ENCODE peak calls at places on chromosomes 13 and 19, in four cellular contexts. One of them, this sample, is unnamed.
A peak's percentile ranks its signal among the peaks of the same experiment; 100 is the strongest.

GRCh38 chr13:50144473-50145160 is 129.4 kb downstream of the KCNRG start:
- DNase-seq in stimulated activated CD8-positive, alpha-beta memory T cell treated with anti-CD3 and anti-CD28 coated beads, Interleukin-7, amount 100 ng/mL, for 4 hours: no peak
- DNase-seq in suprapubic skin: no peak
- DNase-seq in pancreas: no peak
- DNase-seq in this sample: no peak

GRCh38 chr19:42325896-42326771 is 699 bp downstream of the MEGF8 start:
- DNase-seq in stimulated activated CD8-positive, alpha-beta memory T cell treated with anti-CD3 and anti-CD28 coated beads, Interleukin-7, amount 100 ng/mL, for 4 hours: no peak
- DNase-seq in suprapubic skin: no peak
- DNase-seq in pancreas: peak; percentile 61
- DNase-seq in this sample: no peak

GRCh38 chr13:50387124-50387581 is 371.9 kb downstream of the KCNRG start:
- DNase-seq in stimulated activated CD8-positive, alpha-beta memory T cell treated with anti-CD3 and anti-CD28 coated beads, Interleukin-7, amount 100 ng/mL, for 4 hours: no peak
- DNase-seq in suprapubic skin: no peak
- DNase-seq in pancreas: peak; percentile 41
- DNase-seq in this sample: no peak

GRCh38 chr13:40221460-40222201 is 444.8 kb downstream of the FOXO1 start:
- DNase-seq in stimulated activated CD8-positive, alpha-beta memory T cell treated with anti-CD3 and anti-CD28 coated beads, Interleukin-7, amount 100 ng/mL, for 4 hours: peak; percentile 19
- DNase-seq in suprapubic skin: no peak
- DNase-seq in pancreas: no peak
- DNase-seq in this sample: no peak

GRCh38 chr13:93776936-93777335 is 550.3 kb downstream of the GPC6 start:
- DNase-seq in stimulated activated CD8-positive, alpha-beta memory T cell treated with anti-CD3 and anti-CD28 coated beads, Interleukin-7, amount 100 ng/mL, for 4 hours: no peak
- DNase-seq in suprapubic skin: no peak
- DNase-seq in pancreas: no peak
- DNase-seq in this sample: no peak

GRCh38 chr13:51000058-51000457 is 90.5 kb downstream of the RNASEH2B start:
- DNase-seq in stimulated activated CD8-positive, alpha-beta memory T cell treated with anti-CD3 and anti-CD28 coated beads, Interleukin-7, amount 100 ng/mL, for 4 hours: no peak
- DNase-seq in suprapubic skin: no peak
- DNase-seq in pancreas: no peak
- DNase-seq in this sample: no peak

GRCh38 chr19:3075605-3076431 is 13.5 kb upstream of the TLE5 start:
- DNase-seq in stimulated activated CD8-positive, alpha-beta memory T cell treated with anti-CD3 and anti-CD28 coated beads, Interleukin-7, amount 100 ng/mL, for 4 hours: peak; percentile 45
- DNase-seq in suprapubic skin: no peak
- DNase-seq in pancreas: peak; percentile 81
- DNase-seq in this sample: no peak

GRCh38 chr13:61413572-61413971 is 2.1 kb downstream of the PCDH20 start:
- DNase-seq in stimulated activated CD8-positive, alpha-beta memory T cell treated with anti-CD3 and anti-CD28 coated beads, Interleukin-7, amount 100 ng/mL, for 4 hours: no peak
- DNase-seq in suprapubic skin: no peak
- DNase-seq in pancreas: no peak
- DNase-seq in this sample: peak; percentile 44

GRCh38 chr19:46802152-46802551 is 13.8 kb upstream of the SLC1A5 start:
- DNase-seq in stimulated activated CD8-positive, alpha-beta memory T cell treated with anti-CD3 and anti-CD28 coated beads, Interleukin-7, amount 100 ng/mL, for 4 hours: no peak
- DNase-seq in suprapubic skin: no peak
- DNase-seq in pancreas: no peak
- DNase-seq in this sample: no peak

GRCh38 chr19:57058871-57059270 is 60.9 kb upstream of the USP29 start:
- DNase-seq in stimulated activated CD8-positive, alpha-beta memory T cell treated with anti-CD3 and anti-CD28 coated beads, Interleukin-7, amount 100 ng/mL, for 4 hours: no peak
- DNase-seq in suprapubic skin: no peak
- DNase-seq in pancreas: no peak
- DNase-seq in this sample: no peak

GRCh38 chr19:56348289-56348877 is 33.7 kb upstream of the ZSCAN5A start:
- DNase-seq in stimulated activated CD8-positive, alpha-beta memory T cell treated with anti-CD3 and anti-CD28 coated beads, Interleukin-7, amount 100 ng/mL, for 4 hours: no peak
- DNase-seq in suprapubic skin: no peak
- DNase-seq in pancreas: no peak
- DNase-seq in this sample: no peak

GRCh38 chr19:29714371-29714952 is 599 bp downstream of the C19orf12 start:
- DNase-seq in stimulated activated CD8-positive, alpha-beta memory T cell treated with anti-CD3 and anti-CD28 coated beads, Interleukin-7, amount 100 ng/mL, for 4 hours: peak; percentile 24
- DNase-seq in suprapubic skin: no peak
- DNase-seq in pancreas: no peak
- DNase-seq in this sample: no peak

GRCh38 chr13:93309886-93310520 is 83.4 kb downstream of the GPC6 start:
- DNase-seq in stimulated activated CD8-positive, alpha-beta memory T cell treated with anti-CD3 and anti-CD28 coated beads, Interleukin-7, amount 100 ng/mL, for 4 hours: no peak
- DNase-seq in suprapubic skin: no peak
- DNase-seq in pancreas: no peak
- DNase-seq in this sample: no peak

GRCh38 chr19:48997972-48998371 is 4.3 kb downstream of the RUVBL2 start:
- DNase-seq in stimulated activated CD8-positive, alpha-beta memory T cell treated with anti-CD3 and anti-CD28 coated beads, Interleukin-7, amount 100 ng/mL, for 4 hours: no peak
- DNase-seq in suprapubic skin: no peak
- DNase-seq in pancreas: no peak
- DNase-seq in this sample: no peak

GRCh38 chr19:14015454-14016035 is 9.4 kb upstream of the RFX1 start:
- DNase-seq in stimulated activated CD8-positive, alpha-beta memory T cell treated with anti-CD3 and anti-CD28 coated beads, Interleukin-7, amount 100 ng/mL, for 4 hours: no peak
- DNase-seq in suprapubic skin: no peak
- DNase-seq in pancreas: no peak
- DNase-seq in this sample: no peak

GRCh38 chr13:70253834-70254233 is 145.6 kb upstream of the KLHL1 start:
- DNase-seq in stimulated activated CD8-positive, alpha-beta memory T cell treated with anti-CD3 and anti-CD28 coated beads, Interleukin-7, amount 100 ng/mL, for 4 hours: no peak
- DNase-seq in suprapubic skin: no peak
- DNase-seq in pancreas: no peak
- DNase-seq in this sample: no peak

GRCh38 chr13:34208326-34208725 is 390.4 kb downstream of the RFC3 start:
- DNase-seq in stimulated activated CD8-positive, alpha-beta memory T cell treated with anti-CD3 and anti-CD28 coated beads, Interleukin-7, amount 100 ng/mL, for 4 hours: no peak
- DNase-seq in suprapubic skin: no peak
- DNase-seq in pancreas: no peak
- DNase-seq in this sample: no peak

GRCh38 chr13:99028890-99029289 is 51.0 kb upstream of the DOCK9 start:
- DNase-seq in stimulated activated CD8-positive, alpha-beta memory T cell treated with anti-CD3 and anti-CD28 coated beads, Interleukin-7, amount 100 ng/mL, for 4 hours: peak; percentile 9
- DNase-seq in suprapubic skin: no peak
- DNase-seq in pancreas: no peak
- DNase-seq in this sample: no peak

GRCh38 chr19:4831351-4832340 is at the start of gene TICAM1:
- DNase-seq in stimulated activated CD8-positive, alpha-beta memory T cell treated with anti-CD3 and anti-CD28 coated beads, Interleukin-7, amount 100 ng/mL, for 4 hours: peak; percentile 64
- DNase-seq in suprapubic skin: peak; percentile 86
- DNase-seq in pancreas: peak; percentile 73
- DNase-seq in this sample: peak; percentile 64

GRCh38 chr13:47114030-47114429 is 217.2 kb upstream of the HTR2A start:
- DNase-seq in stimulated activated CD8-positive, alpha-beta memory T cell treated with anti-CD3 and anti-CD28 coated beads, Interleukin-7, amount 100 ng/mL, for 4 hours: no peak
- DNase-seq in suprapubic skin: no peak
- DNase-seq in pancreas: no peak
- DNase-seq in this sample: no peak

GRCh38 chr19:51096473-51097165 is 11.6 kb downstream of the CTU1 start:
- DNase-seq in stimulated activated CD8-positive, alpha-beta memory T cell treated with anti-CD3 and anti-CD28 coated beads, Interleukin-7, amount 100 ng/mL, for 4 hours: no peak
- DNase-seq in suprapubic skin: no peak
- DNase-seq in pancreas: no peak
- DNase-seq in this sample: no peak

GRCh38 chr19:18460313-18460712 is 22.4 kb upstream of the ISYNA1 start:
- DNase-seq in stimulated activated CD8-positive, alpha-beta memory T cell treated with anti-CD3 and anti-CD28 coated beads, Interleukin-7, amount 100 ng/mL, for 4 hours: no peak
- DNase-seq in suprapubic skin: no peak
- DNase-seq in pancreas: peak; percentile 72
- DNase-seq in this sample: peak; percentile 91

GRCh38 chr13:76663941-76664340 is 222.3 kb downstream of the KCTD12 start:
- DNase-seq in stimulated activated CD8-positive, alpha-beta memory T cell treated with anti-CD3 and anti-CD28 coated beads, Interleukin-7, amount 100 ng/mL, for 4 hours: no peak
- DNase-seq in suprapubic skin: no peak
- DNase-seq in pancreas: no peak
- DNase-seq in this sample: no peak

GRCh38 chr13:26046639-26047038 is 5.2 kb downstream of the SHISA2 start:
- DNase-seq in stimulated activated CD8-positive, alpha-beta memory T cell treated with anti-CD3 and anti-CD28 coated beads, Interleukin-7, amount 100 ng/mL, for 4 hours: no peak
- DNase-seq in suprapubic skin: no peak
- DNase-seq in pancreas: no peak
- DNase-seq in this sample: no peak

GRCh38 chr19:29533578-29534544 is 8.1 kb downstream of the VSTM2B start:
- DNase-seq in stimulated activated CD8-positive, alpha-beta memory T cell treated with anti-CD3 and anti-CD28 coated beads, Interleukin-7, amount 100 ng/mL, for 4 hours: no peak
- DNase-seq in suprapubic skin: peak; percentile 58
- DNase-seq in pancreas: no peak
- DNase-seq in this sample: no peak

GRCh38 chr19:18202759-18203407 is 959 bp downstream of the RAB3A start:
- DNase-seq in stimulated activated CD8-positive, alpha-beta memory T cell treated with anti-CD3 and anti-CD28 coated beads, Interleukin-7, amount 100 ng/mL, for 4 hours: no peak
- DNase-seq in suprapubic skin: no peak
- DNase-seq in pancreas: peak; percentile 59
- DNase-seq in this sample: no peak

GRCh38 chr19:44552324-44552723 is 22.8 kb upstream of the CEACAM20 start:
- DNase-seq in stimulated activated CD8-positive, alpha-beta memory T cell treated with anti-CD3 and anti-CD28 coated beads, Interleukin-7, amount 100 ng/mL, for 4 hours: no peak
- DNase-seq in suprapubic skin: no peak
- DNase-seq in pancreas: no peak
- DNase-seq in this sample: no peak

GRCh38 chr13:66748712-66749111 is 481.4 kb downstream of the PCDH9 start:
- DNase-seq in stimulated activated CD8-positive, alpha-beta memory T cell treated with anti-CD3 and anti-CD28 coated beads, Interleukin-7, amount 100 ng/mL, for 4 hours: no peak
- DNase-seq in suprapubic skin: no peak
- DNase-seq in pancreas: no peak
- DNase-seq in this sample: no peak

GRCh38 chr13:36143768-36144167 is 12.6 kb upstream of the DCLK1 start:
- DNase-seq in stimulated activated CD8-positive, alpha-beta memory T cell treated with anti-CD3 and anti-CD28 coated beads, Interleukin-7, amount 100 ng/mL, for 4 hours: no peak
- DNase-seq in suprapubic skin: no peak
- DNase-seq in pancreas: no peak
- DNase-seq in this sample: no peak

GRCh38 chr19:31297991-31298390 is 51.2 kb downstream of the TSHZ3 start:
- DNase-seq in stimulated activated CD8-positive, alpha-beta memory T cell treated with anti-CD3 and anti-CD28 coated beads, Interleukin-7, amount 100 ng/mL, for 4 hours: no peak
- DNase-seq in suprapubic skin: no peak
- DNase-seq in pancreas: no peak
- DNase-seq in this sample: no peak

GRCh38 chr13:73721571-73721970 is 412.6 kb downstream of the KLF12 start:
- DNase-seq in stimulated activated CD8-positive, alpha-beta memory T cell treated with anti-CD3 and anti-CD28 coated beads, Interleukin-7, amount 100 ng/mL, for 4 hours: no peak
- DNase-seq in suprapubic skin: no peak
- DNase-seq in pancreas: no peak
- DNase-seq in this sample: no peak

GRCh38 chr19:48573163-48573505 is 21.2 kb downstream of the SULT2B1 start:
- DNase-seq in stimulated activated CD8-positive, alpha-beta memory T cell treated with anti-CD3 and anti-CD28 coated beads, Interleukin-7, amount 100 ng/mL, for 4 hours: no peak
- DNase-seq in suprapubic skin: no peak
- DNase-seq in pancreas: no peak
- DNase-seq in this sample: no peak

GRCh38 chr13:41456768-41457588 is at the start of gene RGCC:
- DNase-seq in stimulated activated CD8-positive, alpha-beta memory T cell treated with anti-CD3 and anti-CD28 coated beads, Interleukin-7, amount 100 ng/mL, for 4 hours: peak; percentile 96
- DNase-seq in suprapubic skin: peak; percentile 87
- DNase-seq in pancreas: peak; percentile 75
- DNase-seq in this sample: peak; percentile 57

GRCh38 chr13:40589285-40590109 is 76.9 kb downstream of the FOXO1 start:
- DNase-seq in stimulated activated CD8-positive, alpha-beta memory T cell treated with anti-CD3 and anti-CD28 coated beads, Interleukin-7, amount 100 ng/mL, for 4 hours: no peak
- DNase-seq in suprapubic skin: no peak
- DNase-seq in pancreas: no peak
- DNase-seq in this sample: peak; percentile 63

GRCh38 chr19:28217064-28217463 is 995.9 kb downstream of the UQCRFS1 start:
- DNase-seq in stimulated activated CD8-positive, alpha-beta memory T cell treated with anti-CD3 and anti-CD28 coated beads, Interleukin-7, amount 100 ng/mL, for 4 hours: no peak
- DNase-seq in suprapubic skin: no peak
- DNase-seq in pancreas: no peak
- DNase-seq in this sample: no peak